ENCODE peak calls at places on chromosomes 3 and 15, in four cellular contexts. O is GM04504, L is RPMI8226, X is GM12865. T is an unnamed sample.
A peak's percentile ranks its signal among the peaks of the same experiment; 100 is the strongest.

GRCh38 chr15:88337993-88338392 is 81.5 kb upstream of the NTRK3 start:
- DNase-seq in O (no peak), L (no peak), X (no peak), T (no peak)

GRCh38 chr3:122298239-122298638 is 26.8 kb upstream of the CSTA start:
- DNase-seq in O (no peak), L (no peak), X (peak; percentile 87), T (no peak)

GRCh38 chr15:29289179-29289578 is 19.6 kb upstream of the NSMCE3 start:
- DNase-seq in O (no peak), L (no peak), X (no peak), T (no peak)

GRCh38 chr3:125375950-125376679 is 990 bp upstream of the ZNF148 start:
- DNase-seq in O (no peak), L (no peak), X (no peak), T (no peak)

GRCh38 chr15:71691700-71692417 is 118.5 kb upstream of the NR2E3 start:
- DNase-seq in O (no peak), L (no peak), X (no peak), T (no peak)

GRCh38 chr15:68465861-68466560 is 34.0 kb upstream of the ITGA11 start:
- DNase-seq in O (no peak), L (no peak), X (no peak), T (no peak)

GRCh38 chr3:64216706-64217105 is 8.6 kb downstream of the PRICKLE2 start:
- DNase-seq in O (no peak), L (no peak), X (no peak), T (no peak)

GRCh38 chr15:76058714-76059319 is 968 bp upstream of the TMEM266 start:
- DNase-seq in O (no peak), L (peak; percentile 40), X (peak; percentile 38), T (no peak)

GRCh38 chr15:30865257-30865656 is 38.5 kb upstream of the FAN1 start:
- DNase-seq in O (no peak), L (no peak), X (no peak), T (no peak)

GRCh38 chr3:8550619-8551018 is 49.0 kb downstream of the LMCD1 start:
- DNase-seq in O (no peak), L (no peak), X (no peak), T (no peak)

GRCh38 chr15:99100245-99101173 is 4.4 kb upstream of the SYNM start:
- DNase-seq in O (peak; percentile 29), L (peak; percentile 82), X (peak; percentile 56), T (no peak)

GRCh38 chr3:61505197-61505596 is 56.2 kb upstream of the PTPRG start:
- DNase-seq in O (no peak), L (no peak), X (no peak), T (no peak)

GRCh38 chr15:92653836-92654524 is 1.6 kb downstream of the FAM174B start:
- DNase-seq in O (no peak), L (peak; percentile 87), X (peak; percentile 44), T (no peak)

GRCh38 chr3:54215521-54215920 is 93.2 kb downstream of the CACNA2D3 start:
- DNase-seq in O (no peak), L (no peak), X (no peak), T (no peak)

GRCh38 chr15:80179025-80179759 is 26.4 kb downstream of the FAH start:
- DNase-seq in O (peak; percentile 71), L (no peak), X (no peak), T (no peak)

GRCh38 chr3:169619793-169620192 is 43.7 kb downstream of the MECOM start:
- DNase-seq in O (no peak), L (no peak), X (no peak), T (no peak)

GRCh38 chr3:48285132-48285531 is 44.2 kb downstream of the ZNF589 start:
- DNase-seq in O (peak; percentile 30), L (no peak), X (no peak), T (no peak)

GRCh38 chr3:79421273-79421672 is 346.5 kb downstream of the ROBO1 start:
- DNase-seq in O (no peak), L (no peak), X (no peak), T (no peak)

GRCh38 chr15:60328852-60329443 is 68.8 kb downstream of the ANXA2 start:
- DNase-seq in O (no peak), L (peak; percentile 49), X (peak; percentile 43), T (no peak)

GRCh38 chr3:62531494-62531893 is 158.1 kb upstream of the FEZF2 start:
- DNase-seq in O (no peak), L (no peak), X (no peak), T (no peak)

GRCh38 chr3:144840866-144841265 is 869.2 kb downstream of the DIPK2A start:
- DNase-seq in O (no peak), L (no peak), X (no peak), T (no peak)

GRCh38 chr3:46797486-46797885 is 65.8 kb downstream of the MYL3 start:
- DNase-seq in O (no peak), L (no peak), X (no peak), T (no peak)

GRCh38 chr15:98085003-98085639 is 124.6 kb downstream of the ARRDC4 start:
- DNase-seq in O (peak; percentile 45), L (peak; percentile 70), X (peak; percentile 54), T (peak; percentile 6)

GRCh38 chr3:131397889-131398288 is 16.3 kb downstream of the NUDT16 start:
- DNase-seq in O (no peak), L (no peak), X (no peak), T (no peak)

GRCh38 chr15:90046846-90047481 is 45.8 kb downstream of the ZNF710 start:
- DNase-seq in O (no peak), L (peak; percentile 94), X (peak; percentile 63), T (no peak)

GRCh38 chr3:160245261-160245800 is 20.1 kb downstream of the C3orf80 start:
- DNase-seq in O (no peak), L (no peak), X (no peak), T (no peak)

GRCh38 chr15:88637841-88638625 is 783 bp upstream of the ISG20 start:
- DNase-seq in O (no peak), L (no peak), X (no peak), T (no peak)

GRCh38 chr3:52109556-52110380 is 44.5 kb downstream of the POC1A start:
- DNase-seq in O (no peak), L (no peak), X (no peak), T (no peak)

GRCh38 chr3:69012836-69013255 is 638 bp downstream of the EOGT start:
- DNase-seq in O (no peak), L (peak; percentile 62), X (peak; percentile 59), T (peak; percentile 7)

GRCh38 chr3:138600341-138600740 is 6.3 kb upstream of the CEP70 start:
- DNase-seq in O (peak; percentile 35), L (no peak), X (no peak), T (no peak)

GRCh38 chr3:55436644-55437043 is 50.5 kb downstream of the WNT5A start:
- DNase-seq in O (no peak), L (no peak), X (no peak), T (no peak)

GRCh38 chr3:46668116-46668515 is 25.4 kb downstream of the ALS2CL start:
- DNase-seq in O (no peak), L (no peak), X (no peak), T (no peak)

GRCh38 chr15:93467327-93467726 is 378.3 kb upstream of the RGMA start:
- DNase-seq in O (no peak), L (no peak), X (no peak), T (no peak)